ENCODE peak calls at places on chromosome 11, in five cellular contexts. I is endothelial cell, H is testis, Y is Calu3, Q is AG04450. Z is an unnamed sample.

GRCh38 chr11:45662665-45663485 is 2.5 kb downstream of the CHST1 start:
- DNase-seq in I (no peak), H (no peak), Y (no peak), Q (peak; percentile 49), Z (no peak)

GRCh38 chr11:73257342-73258103 is 14.6 kb upstream of the P2RY6 start:
- DNase-seq in H (peak; percentile 44), Q (peak; percentile 73), I (no peak), Y (no peak), Z (no peak)

GRCh38 chr11:6249822-6250555 is 9.6 kb upstream of the CCKBR start:
- DNase-seq in Q (peak; percentile 41), H (peak; percentile 92), I (no peak), Y (peak; percentile 50), Z (peak; percentile 33)

GRCh38 chr11:118975771-118976709 is 4.5 kb downstream of the FOXR1 start:
- DNase-seq in I (no peak), H (no peak), Y (no peak), Q (no peak), Z (no peak)

GRCh38 chr11:68003846-68004550 is at the start of gene UNC93B1:
- DNase-seq in H (peak; percentile 80), Q (no peak), Y (peak; percentile 93), I (peak; percentile 70), Z (no peak)

GRCh38 chr11:69969890-69970784 is 108.0 kb upstream of the ANO1 start:
- DNase-seq in H (no peak), Y (no peak), Q (no peak), I (no peak), Z (no peak)

GRCh38 chr11:62791501-62792192 is at the start of gene TMEM223:
- DNase-seq in H (peak; percentile 92), I (peak; percentile 83), Y (peak; percentile 93), Q (no peak), Z (no peak)

GRCh38 chr11:68632802-68633201 is 51.5 kb upstream of the GAL start:
- DNase-seq in H (no peak), Q (peak; percentile 16), I (peak; percentile 59), Y (peak; percentile 68), Z (no peak)

GRCh38 chr11:128455766-128456165 is 131.6 kb downstream of the ETS1 start:
- DNase-seq in I (no peak), Y (no peak), H (no peak), Q (no peak), Z (no peak)

GRCh38 chr11:118281284-118281683 is 17.2 kb upstream of the MPZL2 start:
- DNase-seq in Q (no peak), I (no peak), Y (peak; percentile 39), H (no peak), Z (no peak)

GRCh38 chr11:16001899-16002426 is 354.4 kb downstream of the SOX6 start:
- DNase-seq in Q (peak; percentile 85), H (no peak), I (no peak), Y (peak; percentile 75), Z (peak; percentile 19)
- TF ChIP-seq CTCF in Q (no peak), H (no peak), I (no peak), Y (no peak), Z (no peak)

GRCh38 chr11:19812096-19812495 is 99.5 kb downstream of the NAV2 start:
- DNase-seq in I (no peak), H (no peak), Y (no peak), Q (no peak), Z (no peak)

GRCh38 chr11:19812710-19813109 is 100.1 kb downstream of the NAV2 start:
- DNase-seq in Y (no peak), I (no peak), H (no peak), Q (no peak), Z (no peak)

GRCh38 chr11:19813158-19813879 is 100.7 kb downstream of the NAV2 start:
- DNase-seq in I (no peak), Y (no peak), Q (no peak), H (no peak), Z (no peak)

GRCh38 chr11:19816040-19816439 is 103.4 kb downstream of the NAV2 start:
- DNase-seq in H (no peak), I (no peak), Y (no peak), Q (no peak), Z (no peak)

DNA sequence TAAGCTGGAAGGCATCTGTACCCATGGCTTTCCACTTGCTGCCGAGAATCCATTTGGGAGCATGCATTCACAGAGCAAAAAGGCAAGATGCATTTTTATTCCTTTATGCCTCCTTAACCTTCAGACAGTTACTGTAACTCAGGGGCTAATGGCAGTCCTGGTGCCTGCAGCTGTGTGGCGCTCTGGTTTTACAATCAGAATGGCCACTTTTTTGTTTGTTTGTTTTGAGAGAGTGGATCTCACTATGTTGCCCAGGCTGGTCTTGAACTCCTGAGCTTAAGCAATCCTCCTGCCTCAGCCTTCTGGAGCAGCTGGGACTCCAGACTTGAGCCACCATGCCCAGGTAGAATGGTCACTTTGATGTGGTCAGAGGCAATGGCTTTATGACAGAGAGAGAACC is 101.8 kb downstream of the NAV2 start:
- DNase-seq in Y (no peak), Q (no peak), I (no peak), H (no peak), Z (no peak)
- TF ChIP-seq CTCF in Y (no peak), Q (no peak), I (no peak), H (no peak), Z (peak; percentile 31)

DNA sequence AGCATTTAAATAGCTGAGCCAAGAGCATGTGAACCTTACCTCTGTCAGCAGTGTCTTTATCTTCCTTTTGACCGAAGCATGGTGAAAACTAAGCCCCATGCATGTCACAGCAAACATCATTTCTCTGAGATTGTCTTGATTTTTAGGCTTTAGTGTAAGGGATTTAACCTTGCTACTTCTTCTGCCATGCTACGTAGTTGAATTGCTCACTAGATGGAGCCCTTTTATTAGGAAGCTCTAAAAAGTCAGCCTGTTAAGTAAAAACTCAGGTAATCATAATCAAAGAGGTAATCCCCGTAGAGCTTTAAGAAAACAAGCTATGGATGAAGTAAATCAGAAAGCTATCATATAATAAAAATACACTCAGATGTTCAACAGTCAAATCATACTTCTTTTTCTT is 149.5 kb downstream of the PGR start:
- DNase-seq in Y (no peak), H (no peak), I (no peak), Q (no peak), Z (no peak)
- TF ChIP-seq CTCF in Y (no peak), H (no peak), I (no peak), Q (peak; percentile 40), Z (no peak)

GRCh38 chr11:58629857-58630256 is 7.4 kb downstream of the CNTF start:
- DNase-seq in Q (peak; percentile 24), Y (peak; percentile 27), I (peak; percentile 18), H (peak; percentile 56), Z (no peak)
- TF ChIP-seq CTCF in Q (peak; percentile 73), Y (peak; percentile 35), I (peak; percentile 13), H (peak; percentile 44), Z (peak; percentile 75)